ENCODE peak calls at places on chromosomes 2 and 18, in four cellular contexts. I, U, R and P are unnamed samples.

GRCh38 chr2:116094196-116094595 is 1651.8 kb downstream of the DPP10 start:
- DNase-seq in I (peak; percentile 9), R (no peak), U (peak; percentile 48), P (no peak)

GRCh38 chr2:238645716-238646115 is 202.2 kb upstream of the TWIST2 start:
- DNase-seq in R (no peak), I (no peak), U (no peak), P (no peak)

GRCh38 chr2:150410809-150411208 is 76.7 kb downstream of the RND3 start:
- DNase-seq in U (peak; percentile 20), R (no peak), I (peak; percentile 63), P (no peak)

GRCh38 chr2:159968282-159968900 is 94.0 kb downstream of the PLA2R1 start:
- DNase-seq in R (peak; percentile 28), U (peak; percentile 40), I (peak; percentile 84), P (peak; percentile 43)

GRCh38 chr18:23136326-23137092 is 1.2 kb downstream of the CABLES1 start:
- DNase-seq in I (peak; percentile 41), R (no peak), U (peak; percentile 34), P (peak; percentile 66)

GRCh38 chr2:179467111-179467510 is 202.5 kb upstream of the SESTD1 start:
- DNase-seq in I (no peak), R (no peak), U (no peak), P (no peak)

GRCh38 chr2:233409286-233409991 is 55.1 kb downstream of the DGKD start:
- DNase-seq in I (no peak), U (no peak), R (no peak), P (no peak)

GRCh38 chr2:120418174-120418787 is 72.3 kb downstream of the INHBB start:
- DNase-seq in R (no peak), I (no peak), U (no peak), P (no peak)

GRCh38 chr18:24704921-24705620 is 244.6 kb downstream of the HRH4 start:
- DNase-seq in R (no peak), I (no peak), U (no peak), P (no peak)

GRCh38 chr2:179817181-179817841 is 44.1 kb downstream of the ZNF385B start:
- DNase-seq in U (no peak), R (no peak), I (peak; percentile 25), P (no peak)

GRCh38 chr18:45197526-45197970 is 417.7 kb upstream of the SLC14A2 start:
- DNase-seq in U (no peak), I (no peak), R (no peak), P (peak; percentile 58)

GRCh38 chr2:24592436-24593100 is 101.5 kb downstream of the NCOA1 start:
- DNase-seq in U (no peak), I (no peak), R (no peak), P (no peak)

GRCh38 chr18:27713727-27714080 is 463.2 kb downstream of the CDH2 start:
- DNase-seq in U (no peak), R (no peak), I (peak; percentile 53), P (no peak)

GRCh38 chr2:157489981-157490380 is 46.1 kb upstream of the CYTIP start:
- DNase-seq in I (no peak), U (no peak), R (no peak), P (no peak)

GRCh38 chr2:231883468-231883881 is 42.7 kb downstream of the NPPC start:
- DNase-seq in R (no peak), U (no peak), I (no peak), P (no peak)

GRCh38 chr18:44682181-44682870 is 1.6 kb downstream of the SETBP1 start:
- DNase-seq in I (peak; percentile 61), U (peak; percentile 53), R (no peak), P (peak; percentile 35)

GRCh38 chr2:42084231-42084671 is 36.4 kb downstream of the PKDCC start:
- DNase-seq in I (no peak), U (no peak), R (no peak), P (no peak)

GRCh38 chr2:219273887-219274391 is 5.2 kb upstream of the DNAJB2 start:
- DNase-seq in R (no peak), U (no peak), I (no peak), P (no peak)

GRCh38 chr2:109098251-109098920 is 30.6 kb upstream of the SH3RF3 start:
- DNase-seq in R (no peak), U (no peak), I (peak; percentile 38), P (no peak)

GRCh38 chr2:102803041-102803896 is 41.4 kb downstream of the TMEM182 start:
- DNase-seq in I (no peak), U (no peak), R (no peak), P (no peak)

GRCh38 chr18:61546598-61546997 is 213.4 kb downstream of the CDH20 start:
- DNase-seq in I (no peak), R (no peak), U (no peak), P (no peak)

GRCh38 chr2:8412586-8412985 is 269.3 kb upstream of the ID2 start:
- DNase-seq in R (no peak), I (peak; percentile 46), U (no peak), P (no peak)

GRCh38 chr2:241842620-241843211 is 16.0 kb downstream of the PDCD1 start:
- DNase-seq in U (no peak), R (no peak), I (no peak), P (peak; percentile 89)

DNA sequence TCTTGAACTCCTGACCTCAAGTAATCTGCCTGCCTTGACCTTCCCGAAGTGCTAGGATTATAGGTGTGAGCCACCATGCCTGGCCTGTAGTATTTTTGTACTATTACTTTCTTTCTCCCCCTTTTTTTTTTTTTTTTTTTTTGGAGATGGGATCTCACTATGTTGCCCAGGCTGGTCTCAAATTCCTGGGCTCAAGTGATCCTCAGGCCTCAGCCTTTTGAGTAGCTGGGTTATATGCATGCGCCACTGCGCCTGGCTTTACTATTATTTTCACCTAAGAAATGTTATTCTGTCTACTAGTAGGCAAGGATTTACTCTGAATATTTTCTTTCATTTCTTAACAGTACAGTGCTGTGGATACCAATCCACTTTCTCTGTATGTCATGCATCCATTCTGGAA is 17.4 kb upstream of the ADGRF3 start:
- DNase-seq in I (no peak), R (no peak), U (no peak), P (no peak)
- TF ChIP-seq CTCF in I (no peak), R (no peak), U (no peak), P (no peak)

GRCh38 chr2:228699400-228699799 is 517.9 kb upstream of the SPHKAP start:
- DNase-seq in I (no peak), U (no peak), R (no peak), P (no peak)
- TF ChIP-seq CTCF in I (peak; percentile 27), U (no peak), R (no peak), P (no peak)

GRCh38 chr2:47088371-47089082 is 66.6 kb downstream of the STPG4 start:
- DNase-seq in I (no peak), R (no peak), U (no peak), P (no peak)
- TF ChIP-seq CTCF in I (peak; percentile 8), R (peak; percentile 59), U (no peak), P (no peak)

DNA sequence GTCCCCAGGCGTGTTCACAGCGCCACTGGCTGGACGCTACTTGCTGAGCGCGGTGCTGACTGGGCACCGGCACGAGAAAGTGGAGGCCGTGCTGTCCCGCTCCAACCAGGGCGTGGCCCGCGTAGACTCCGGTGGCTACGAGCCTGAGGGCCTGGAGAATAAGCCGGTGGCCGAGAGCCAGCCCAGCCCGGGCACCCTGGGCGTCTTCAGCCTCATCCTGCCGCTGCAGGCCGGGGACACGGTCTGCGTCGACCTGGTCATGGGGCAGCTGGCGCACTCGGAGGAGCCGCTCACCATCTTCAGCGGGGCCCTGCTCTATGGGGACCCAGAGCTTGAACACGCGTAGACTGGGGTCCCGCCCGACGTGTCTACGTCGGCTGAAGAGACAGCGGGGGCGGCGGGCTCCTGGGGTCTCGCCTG is 892 bp upstream of the KHK start:
- DNase-seq in I (peak; percentile 81), U (peak; percentile 61), R (no peak), P (peak; percentile 64)
- TF ChIP-seq CTCF in I (peak; percentile 51), U (no peak), R (no peak), P (peak; percentile 38)

DNA sequence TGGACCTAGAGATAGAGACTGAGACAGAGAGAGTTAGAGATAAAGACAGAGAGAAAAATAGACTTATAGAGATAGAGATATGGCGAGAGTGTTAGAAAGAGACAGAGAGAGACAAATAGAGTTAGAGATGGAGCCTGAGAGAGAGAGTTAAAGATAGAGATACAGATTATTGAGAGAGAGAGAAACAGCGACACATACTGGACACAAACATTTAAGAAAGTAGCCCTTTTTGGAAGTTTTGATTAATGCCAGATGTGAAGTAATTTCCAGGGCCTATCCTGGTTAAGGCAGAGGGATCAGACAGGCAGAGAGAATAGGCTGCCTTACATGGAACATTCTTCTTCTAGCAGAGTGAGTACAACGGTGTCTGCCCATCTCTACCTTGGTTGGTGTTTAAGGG is 311.6 kb upstream of the CDH7 start:
- DNase-seq in U (no peak), R (no peak), I (peak; percentile 6), P (no peak)
- TF ChIP-seq CTCF in U (no peak), R (no peak), I (peak; percentile 51), P (no peak)

DNA sequence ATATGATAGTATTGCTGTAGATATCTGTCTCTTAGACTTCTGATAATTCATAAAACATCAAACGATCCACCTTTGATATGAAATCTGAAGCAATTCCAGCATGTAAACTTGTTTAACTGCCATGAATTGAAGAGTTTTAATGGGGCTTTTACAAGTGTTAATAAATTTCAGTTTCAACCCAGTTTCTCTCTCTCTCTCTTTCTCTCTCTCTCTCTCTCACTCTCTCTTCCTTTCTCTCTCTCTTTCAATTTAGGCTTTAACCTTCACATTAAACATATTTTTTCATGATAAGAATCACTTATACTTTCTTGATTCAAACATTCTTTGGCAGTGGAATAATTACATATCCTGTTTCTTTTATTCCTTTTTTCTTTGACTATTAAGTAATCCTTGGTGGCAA is 296.1 kb downstream of the EPHA4 start:
- DNase-seq in I (no peak), R (no peak), U (no peak), P (no peak)
- TF ChIP-seq CTCF in I (no peak), R (no peak), U (no peak), P (no peak)

DNA sequence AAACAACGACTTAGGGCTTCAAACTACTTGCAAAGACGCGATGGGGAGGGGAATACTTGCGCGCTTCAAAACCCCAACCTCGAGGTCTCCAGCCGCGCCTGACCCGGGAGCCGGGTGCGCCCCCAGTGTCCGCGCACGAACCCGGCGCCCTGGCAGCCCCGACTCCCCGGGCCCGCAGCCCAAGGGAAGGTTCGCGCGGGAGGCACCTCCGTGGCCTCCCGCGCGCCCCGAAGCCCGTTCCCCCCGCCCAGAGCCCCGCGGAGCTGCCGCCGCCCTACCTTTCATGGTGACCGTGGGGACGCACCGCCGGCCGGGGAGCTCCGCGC is 308 bp downstream of the COLEC12 start:
- DNase-seq in R (no peak), U (peak; percentile 32), I (peak; percentile 56), P (no peak)
- TF ChIP-seq CTCF in R (no peak), U (no peak), I (peak; percentile 44), P (no peak)

GRCh38 chr18:74152906-74153305 is 4.6 kb downstream of the TIMM21 start:
- DNase-seq in R (no peak), U (no peak), I (no peak), P (no peak)
- TF ChIP-seq CTCF in R (peak; percentile 45), U (peak; percentile 33), I (no peak), P (no peak)